ENCODE peak calls at places on chromosome 18, in five cellular contexts. L is A549, E is IMR-90, G is H1, T is SK-N-SH. I is an unnamed sample.

GRCh38 chr18:10062292-10062940 is 148.6 kb downstream of the VAPA start:
- DNase-seq in L (no peak), T (peak), E (peak), G (no peak), I (no peak)

GRCh38 chr18:29556070-29556469 is 1379.1 kb upstream of the CDH2 start:
- DNase-seq in T (no peak), G (no peak), L (no peak), E (no peak), I (no peak)

GRCh38 chr18:2653467-2653866 is 2.1 kb upstream of the SMCHD1 start:
- DNase-seq in E (no peak), T (no peak), L (no peak), G (no peak), I (no peak)

GRCh38 chr18:65737346-65737745 is 13.5 kb upstream of the CDH7 start:
- DNase-seq in G (no peak), T (no peak), E (no peak), L (no peak), I (no peak)

GRCh38 chr18:34339155-34339554 is 114.4 kb upstream of the NOL4 start:
- DNase-seq in L (no peak), T (no peak), E (no peak), G (no peak), I (no peak)

GRCh38 chr18:59143441-59143840 is 3.8 kb downstream of the SEC11C start:
- DNase-seq in G (no peak), T (no peak), L (no peak), E (peak), I (no peak)

GRCh38 chr18:11523809-11524208 is 85.6 kb upstream of the SLC35G4 start:
- DNase-seq in T (no peak), L (no peak), G (no peak), E (no peak), I (no peak)

GRCh38 chr18:79556829-79557585 is 122.6 kb upstream of the CTDP1 start:
- DNase-seq in L (no peak), G (no peak), T (no peak), E (no peak), I (no peak)

GRCh38 chr18:76977108-76977621 is 154.8 kb downstream of the ZNF236 start:
- DNase-seq in L (no peak), E (no peak), T (no peak), G (peak), I (no peak)

GRCh38 chr18:66603941-66604627 is at the start of gene CDH19:
- DNase-seq in E (no peak), L (no peak), T (no peak), G (no peak), I (peak)

GRCh38 chr18:2547477-2548087 is 23.7 kb downstream of the METTL4 start:
- DNase-seq in G (no peak), E (peak), L (no peak), T (peak), I (peak)

GRCh38 chr18:56770873-56771272 is 119.7 kb downstream of the WDR7 start:
- DNase-seq in G (no peak), L (no peak), T (no peak), E (peak), I (no peak)

GRCh38 chr18:56770097-56770496 is 118.9 kb downstream of the WDR7 start:
- DNase-seq in E (no peak), L (no peak), T (no peak), G (no peak), I (no peak)
- TF ChIP-seq RFX5 in E (no peak), L (no peak), T (no peak), G (no peak), I (no peak)

GRCh38 chr18:54280206-54280550 is 10.9 kb downstream of the POLI start:
- DNase-seq in G (no peak), E (no peak), T (no peak), L (no peak), I (no peak)

GRCh38 chr18:54284535-54284934 is 15.2 kb downstream of the POLI start:
- DNase-seq in E (no peak), L (no peak), G (no peak), T (no peak), I (no peak)

GRCh38 chr18:54279477-54280205 is 10.3 kb downstream of the POLI start:
- DNase-seq in G (no peak), L (no peak), E (no peak), T (no peak), I (peak)

DNA sequence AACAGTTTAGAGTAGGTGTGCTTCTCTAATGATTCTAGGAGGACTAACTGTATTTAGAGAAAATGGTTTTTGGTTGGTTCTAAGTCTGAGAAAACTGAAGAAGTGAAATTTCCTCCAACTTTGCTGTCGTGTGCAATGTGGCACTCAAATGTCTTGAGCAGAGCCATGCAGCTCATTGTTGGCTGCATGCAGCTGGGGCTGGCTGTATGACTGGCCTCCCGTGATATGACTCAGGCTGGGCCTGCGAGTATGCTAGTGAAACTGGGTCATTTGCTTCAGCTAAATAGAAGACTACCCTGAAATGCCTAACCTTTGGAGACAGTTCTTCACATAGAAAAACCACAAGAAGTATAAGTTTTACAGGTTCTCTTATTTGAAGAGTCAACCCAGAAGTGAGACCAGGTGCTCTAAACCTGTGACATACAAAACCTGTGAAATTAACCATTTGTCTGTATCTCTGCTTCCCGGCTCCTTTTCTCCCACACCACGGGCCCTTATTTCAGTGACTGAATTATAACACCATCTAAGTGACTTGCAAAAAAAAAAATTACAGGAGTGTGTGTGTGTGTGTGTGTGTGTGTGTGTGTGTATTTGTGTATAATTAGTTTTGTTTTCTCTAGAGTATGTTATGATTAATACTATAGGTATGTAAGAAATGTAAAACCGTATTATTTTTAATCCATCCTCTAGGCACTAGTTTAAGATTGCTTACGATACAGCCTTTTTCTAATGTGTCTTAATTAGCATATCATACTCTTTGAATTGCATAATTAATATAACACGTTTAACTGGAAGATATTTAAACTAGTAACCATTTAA is 15.9 kb downstream of the POLI start:
- DNase-seq in E (peak), G (no peak), T (no peak), L (no peak), I (no peak)
- TF ChIP-seq RFX5 in E (no peak), G (no peak), T (no peak), L (no peak), I (no peak)

GRCh38 chr18:25233582-25234362 is 118.2 kb downstream of the ZNF521 start:
- DNase-seq in T (no peak), G (no peak), L (no peak), E (peak), I (no peak)
- TF ChIP-seq RFX5 in T (no peak), G (no peak), L (no peak), E (no peak), I (no peak)

DNA sequence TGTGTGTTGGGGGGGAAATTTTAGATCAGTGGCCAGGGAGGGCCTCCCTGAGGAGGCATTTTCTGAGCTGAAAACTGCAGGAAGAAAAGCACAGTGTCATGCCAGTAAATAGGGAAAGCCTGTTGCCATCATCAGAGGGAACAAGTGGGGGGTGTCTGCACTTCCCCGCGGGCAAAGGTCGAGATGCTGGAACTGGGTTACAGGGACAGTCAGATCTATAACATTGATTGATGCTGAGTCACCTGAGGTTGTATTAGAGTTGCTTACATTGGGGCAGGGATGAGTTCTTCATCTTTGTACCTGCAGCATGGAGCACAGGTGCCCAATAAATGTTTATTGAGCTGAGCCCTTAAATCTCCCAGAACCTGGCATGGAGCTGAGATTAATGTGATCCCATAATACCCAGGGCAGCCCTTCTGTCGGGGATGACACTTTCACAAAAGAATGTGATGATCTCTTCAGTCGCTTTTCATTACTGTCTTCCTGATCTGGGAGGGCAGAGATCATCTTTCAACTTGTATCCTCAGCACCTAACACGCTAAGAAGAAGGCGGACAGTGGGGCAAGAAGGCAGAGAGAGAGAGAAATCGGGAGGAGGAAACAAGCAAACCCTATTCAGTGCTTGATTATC is 5.9 kb upstream of the RNF152 start:
- DNase-seq in E (no peak), T (no peak), G (no peak), L (peak), I (peak)
- TF ChIP-seq RFX5 in E (no peak), T (no peak), G (no peak), L (no peak), I (no peak)

GRCh38 chr18:3995476-3996102 is 459.5 kb downstream of the DLGAP1 start:
- DNase-seq in G (peak), T (peak), L (no peak), E (peak), I (peak)
- TF ChIP-seq RFX5 in G (no peak), T (no peak), L (no peak), E (no peak), I (no peak)

GRCh38 chr18:37328946-37329719 is 236.5 kb downstream of the CELF4 start:
- DNase-seq in L (no peak), E (no peak), G (no peak), T (no peak), I (no peak)
- TF ChIP-seq RFX5 in L (no peak), E (no peak), G (no peak), T (no peak), I (no peak)

GRCh38 chr18:21309248-21309647 is 67.2 kb downstream of the GREB1L start:
- DNase-seq in E (no peak), T (no peak), G (no peak), L (no peak), I (no peak)

GRCh38 chr18:21314721-21315120 is 72.7 kb downstream of the GREB1L start:
- DNase-seq in E (no peak), T (no peak), G (no peak), L (no peak), I (no peak)

GRCh38 chr18:21315741-21316187 is 73.7 kb downstream of the GREB1L start:
- DNase-seq in G (peak), T (no peak), E (no peak), L (no peak), I (peak)

GRCh38 chr18:21316296-21316695 is 74.3 kb downstream of the GREB1L start:
- DNase-seq in T (no peak), L (no peak), E (no peak), G (no peak), I (no peak)

DNA sequence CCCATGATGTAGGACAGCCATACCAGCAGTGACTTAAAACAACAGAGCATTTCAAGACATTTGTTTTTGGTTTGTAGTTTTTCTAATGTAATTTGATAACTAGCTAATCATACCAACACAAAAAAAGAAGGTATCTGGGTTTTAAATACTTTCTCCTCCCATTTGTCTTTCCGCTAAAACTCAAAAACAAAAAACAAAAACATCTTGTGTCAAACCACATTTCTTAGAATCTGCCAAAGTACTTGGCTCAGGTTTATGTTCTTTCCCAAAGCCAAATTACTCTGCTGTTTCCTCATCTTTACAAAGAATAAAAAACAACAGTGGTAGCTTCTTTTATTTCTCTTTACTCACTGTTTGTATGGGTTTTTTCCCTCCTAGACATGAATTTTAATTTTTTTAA is 71.5 kb downstream of the GREB1L start:
- DNase-seq in L (no peak), E (no peak), G (no peak), T (no peak), I (no peak)
- TF ChIP-seq RFX5 in L (no peak), E (no peak), G (no peak), T (no peak), I (no peak)

GRCh38 chr18:35618703-35619102 is 37.2 kb downstream of the GALNT1 start:
- DNase-seq in G (no peak), T (no peak), L (no peak), E (peak), I (no peak)
- TF ChIP-seq RFX5 in G (no peak), T (no peak), L (no peak), E (no peak), I (no peak)